ENCODE peak calls at places on chromosomes 11 and 22, in eight cellular contexts. V is EL; O is NCI-H1092 treated with DMSO at 0.1 percent for 48 hours; T is activated naive CD8-positive, alpha-beta T cell treated with anti-CD3 and anti-CD28 coated beads for 36 hours; Q is activated CD8-positive, alpha-beta memory T cell treated with anti-CD3 and anti-CD28 coated beads for 4 hours; B is right atrium auricular region; M is iPS-NIHi11; N is AG08395. H is an unnamed sample.
A peak's percentile ranks its signal among the peaks of the same experiment; 100 is the strongest.

GRCh38 chr11:123235117-123235686 is 40.2 kb upstream of the CLMP start:
- DNase-seq in V (peak; percentile 36), O (no peak), T (peak; percentile 57), Q (no peak), B (peak; percentile 77), M (peak; percentile 73), N (no peak), H (no peak)

GRCh38 chr11:2541321-2541680 is 96.5 kb downstream of the KCNQ1 start:
- DNase-seq in V (no peak), O (no peak), T (no peak), Q (no peak), B (no peak), M (no peak), N (no peak), H (no peak)

GRCh38 chr22:30940655-30941362 is 27.8 kb downstream of the MORC2 start:
- DNase-seq in V (no peak), O (no peak), T (peak; percentile 31), Q (no peak), B (no peak), M (no peak), N (no peak), H (no peak)

GRCh38 chr22:37060801-37061610 is 9.5 kb downstream of the KCTD17 start:
- DNase-seq in V (no peak), O (no peak), T (peak; percentile 78), Q (no peak), B (no peak), M (no peak), N (no peak), H (no peak)

GRCh38 chr22:42626431-42626830 is 11.7 kb upstream of the POLDIP3 start:
- DNase-seq in V (no peak), O (no peak), T (no peak), Q (no peak), B (no peak), M (no peak), N (no peak), H (no peak)

GRCh38 chr22:45972091-45972867 is 4.7 kb downstream of the WNT7B start:
- DNase-seq in V (no peak), O (no peak), T (no peak), Q (no peak), B (no peak), M (no peak), N (peak; percentile 32), H (no peak)

GRCh38 chr11:44632466-44633123 is 67.1 kb downstream of the CD82 start:
- DNase-seq in V (no peak), O (no peak), T (peak; percentile 32), Q (no peak), B (peak; percentile 58), M (peak; percentile 64), N (no peak), H (no peak)

GRCh38 chr11:69173326-69173725 is 17.6 kb downstream of the SMIM38 start:
- DNase-seq in V (peak; percentile 30), O (no peak), T (no peak), Q (no peak), B (no peak), M (no peak), N (no peak), H (no peak)

GRCh38 chr22:40417041-40417440 is 46.6 kb downstream of the SGSM3 start:
- DNase-seq in V (no peak), O (no peak), T (no peak), Q (no peak), B (no peak), M (no peak), N (no peak), H (no peak)

GRCh38 chr11:3732671-3733070 is 61.5 kb upstream of the CHRNA10 start:
- DNase-seq in V (no peak), O (no peak), T (no peak), Q (no peak), B (no peak), M (no peak), N (peak; percentile 11), H (no peak)

H was measured in H1.